ENCODE peak calls at places on chromosomes 1 and 21, in seven cellular contexts. E, Z, D, J, O, W and Q are unnamed samples.

GRCh38 chr1:36803870-36804560 is 230.3 kb downstream of the GRIK3 start:
- DNase-seq in E (no peak), Z (no peak), D (no peak), J (no peak), O (no peak), W (no peak), Q (no peak)

GRCh38 chr1:103523346-103523745 is 2.2 kb upstream of the RNPC3 start:
- DNase-seq in E (no peak), Z (no peak), D (no peak), J (no peak), O (no peak), W (no peak), Q (no peak)

GRCh38 chr1:224851210-224851849 is 78.1 kb upstream of the DNAH14 start:
- DNase-seq in E (peak), Z (peak), D (peak), J (peak), O (peak), W (peak), Q (peak)

GRCh38 chr21:36141513-36141925 is 6.6 kb downstream of the CBR3 start:
- DNase-seq in E (peak), Z (peak), D (peak), J (peak), O (peak), W (peak), Q (peak)

GRCh38 chr1:87295720-87296119 is 33.0 kb upstream of the LMO4 start:
- DNase-seq in E (no peak), Z (no peak), D (no peak), J (no peak), O (no peak), W (no peak), Q (no peak)

GRCh38 chr21:46157396-46157986 is 2.1 kb upstream of the FTCD start:
- DNase-seq in E (no peak), Z (no peak), D (no peak), J (no peak), O (no peak), W (no peak), Q (no peak)

GRCh38 chr1:226882631-226883409 is 12.4 kb downstream of the PSEN2 start:
- DNase-seq in E (no peak), Z (peak), D (no peak), J (no peak), O (no peak), W (peak), Q (peak)

GRCh38 chr1:48817505-48818114 is 40.9 kb upstream of the BEND5 start:
- DNase-seq in E (peak), Z (peak), D (peak), J (peak), O (peak), W (peak), Q (peak)

GRCh38 chr1:239858058-239858457 is 233.6 kb upstream of the FMN2 start:
- DNase-seq in E (no peak), Z (no peak), D (peak), J (no peak), O (no peak), W (peak), Q (no peak)

GRCh38 chr1:226475112-226475511 is 67.2 kb upstream of the PARP1 start:
- DNase-seq in E (no peak), Z (no peak), D (no peak), J (no peak), O (no peak), W (no peak), Q (no peak)

GRCh38 chr1:199821029-199821779 is 206.3 kb upstream of the NR5A2 start:
- DNase-seq in E (no peak), Z (peak), D (no peak), J (no peak), O (no peak), W (no peak), Q (no peak)

GRCh38 chr1:31745898-31746668 is 18.1 kb downstream of the ADGRB2 start:
- DNase-seq in E (no peak), Z (no peak), D (no peak), J (no peak), O (no peak), W (no peak), Q (no peak)

GRCh38 chr21:44785620-44786344 is 15.8 kb downstream of the UBE2G2 start:
- DNase-seq in E (no peak), Z (peak), D (no peak), J (no peak), O (no peak), W (peak), Q (peak)

GRCh38 chr1:7281821-7282220 is 489.3 kb upstream of the VAMP3 start:
- DNase-seq in E (no peak), Z (peak), D (peak), J (no peak), O (no peak), W (peak), Q (no peak)

GRCh38 chr1:107912614-107913013 is 52.4 kb downstream of the VAV3 start:
- DNase-seq in E (no peak), Z (no peak), D (no peak), J (no peak), O (no peak), W (no peak), Q (no peak)

GRCh38 chr1:180577361-180577760 is 18.6 kb downstream of the OVAAL start:
- DNase-seq in E (no peak), Z (peak), D (no peak), J (no peak), O (no peak), W (no peak), Q (peak)

GRCh38 chr1:147851149-147851548 is 51.4 kb upstream of the GJA8 start:
- DNase-seq in E (no peak), Z (peak), D (peak), J (no peak), O (no peak), W (peak), Q (no peak)

GRCh38 chr1:223704921-223705878 is 7.1 kb upstream of the CAPN2 start:
- DNase-seq in E (no peak), Z (peak), D (no peak), J (peak), O (no peak), W (peak), Q (peak)

GRCh38 chr1:87252406-87252805 is 76.3 kb upstream of the LMO4 start:
- DNase-seq in E (no peak), Z (peak), D (no peak), J (no peak), O (no peak), W (peak), Q (no peak)

GRCh38 chr1:110258734-110259133 is 48.6 kb downstream of the KCNC4 start:
- DNase-seq in E (no peak), Z (no peak), D (no peak), J (no peak), O (no peak), W (peak), Q (no peak)

GRCh38 chr1:39178541-39179431 is 25.7 kb upstream of the MACF1 start:
- DNase-seq in E (no peak), Z (peak), D (peak), J (no peak), O (no peak), W (peak), Q (peak)

GRCh38 chr1:147626739-147627138 is 43.6 kb downstream of the ACP6 start:
- DNase-seq in E (no peak), Z (no peak), D (no peak), J (no peak), O (no peak), W (no peak), Q (no peak)

GRCh38 chr1:70411360-70411844 is 334 bp downstream of the CTH start:
- DNase-seq in E (peak), Z (peak), D (peak), J (peak), O (peak), W (no peak), Q (no peak)

GRCh38 chr1:165580931-165581871 is 37.4 kb downstream of the LRRC52 start:
- DNase-seq in E (no peak), Z (peak), D (peak), J (no peak), O (no peak), W (peak), Q (no peak)

GRCh38 chr1:30798389-30798951 is 40.9 kb upstream of the LAPTM5 start:
- DNase-seq in E (peak), Z (no peak), D (no peak), J (no peak), O (no peak), W (no peak), Q (peak)

GRCh38 chr1:66253330-66253921 is 280.5 kb upstream of the SGIP1 start:
- DNase-seq in E (no peak), Z (peak), D (peak), J (peak), O (no peak), W (peak), Q (peak)

GRCh38 chr1:61264825-61265242 is 182.5 kb downstream of the NFIA start:
- DNase-seq in E (no peak), Z (no peak), D (no peak), J (no peak), O (no peak), W (no peak), Q (no peak)

GRCh38 chr1:206729507-206729906 is 41.1 kb upstream of the IL19 start:
- DNase-seq in E (no peak), Z (no peak), D (no peak), J (no peak), O (no peak), W (no peak), Q (no peak)

GRCh38 chr1:206786212-206786886 is 14.1 kb upstream of the IL10 start:
- DNase-seq in E (no peak), Z (no peak), D (no peak), J (no peak), O (no peak), W (no peak), Q (no peak)